ENCODE peak calls at places on chromosomes 13 and 19, in eight cellular contexts. A, Q, S, B, W, R, L and Z are unnamed samples.

GRCh38 chr13:99605417-99606321 is 104.4 kb downstream of the TM9SF2 start:
- DNase-seq in A (peak), Q (peak), S (peak), B (peak), W (peak), R (no peak), L (peak), Z (no peak)

GRCh38 chr13:24906268-24906667 is 142.3 kb downstream of the RNF17 start:
- DNase-seq in A (no peak), Q (no peak), S (no peak), B (no peak), W (no peak), R (no peak), L (no peak), Z (no peak)

GRCh38 chr19:11421607-11422098 is 2.5 kb upstream of the RGL3 start:
- DNase-seq in A (peak), Q (no peak), S (no peak), B (peak), W (no peak), R (no peak), L (no peak), Z (no peak)

GRCh38 chr13:27200413-27201066 is 28.9 kb upstream of the USP12 start:
- DNase-seq in A (no peak), Q (no peak), S (no peak), B (no peak), W (no peak), R (no peak), L (no peak), Z (no peak)

GRCh38 chr19:49455729-49456128 is 2.7 kb downstream of the ALDH16A1 start:
- DNase-seq in A (no peak), Q (no peak), S (no peak), B (no peak), W (no peak), R (peak), L (no peak), Z (no peak)

GRCh38 chr19:3821857-3822364 is 35.7 kb upstream of the MATK start:
- DNase-seq in A (peak), Q (no peak), S (peak), B (peak), W (peak), R (peak), L (peak), Z (no peak)

GRCh38 chr13:33524086-33524485 is 238.5 kb upstream of the STARD13 start:
- DNase-seq in A (no peak), Q (no peak), S (no peak), B (no peak), W (no peak), R (peak), L (no peak), Z (no peak)

GRCh38 chr13:112448621-112449544 is 72.7 kb downstream of the SPACA7 start:
- DNase-seq in A (no peak), Q (no peak), S (no peak), B (no peak), W (peak), R (no peak), L (no peak), Z (peak)

GRCh38 chr19:56671613-56671994 is at the start of gene ZNF835:
- DNase-seq in A (peak), Q (peak), S (peak), B (peak), W (peak), R (peak), L (no peak), Z (no peak)

GRCh38 chr19:32373614-32374295 is 28.3 kb downstream of the ZNF507 start:
- DNase-seq in A (no peak), Q (peak), S (no peak), B (no peak), W (no peak), R (peak), L (no peak), Z (no peak)

GRCh38 chr19:9932835-9933234 is 3.5 kb downstream of the OLFM2 start:
- DNase-seq in A (no peak), Q (no peak), S (no peak), B (no peak), W (no peak), R (no peak), L (no peak), Z (no peak)

GRCh38 chr19:49932731-49933131 is 3.4 kb upstream of the NUP62 start:
- DNase-seq in A (no peak), Q (no peak), S (no peak), B (no peak), W (peak), R (no peak), L (no peak), Z (no peak)

GRCh38 chr19:31139871-31140505 is 209.2 kb downstream of the TSHZ3 start:
- DNase-seq in A (no peak), Q (peak), S (no peak), B (no peak), W (no peak), R (peak), L (no peak), Z (no peak)

GRCh38 chr19:35721374-35721773 is 3.6 kb downstream of the KMT2B start:
- DNase-seq in A (no peak), Q (no peak), S (no peak), B (no peak), W (no peak), R (no peak), L (no peak), Z (no peak)

GRCh38 chr19:8460516-8461298 is 15.9 kb downstream of the HNRNPM start:
- DNase-seq in A (no peak), Q (no peak), S (no peak), B (no peak), W (no peak), R (no peak), L (no peak), Z (no peak)

GRCh38 chr19:31520633-31521032 is 171.4 kb upstream of the TSHZ3 start:
- DNase-seq in A (no peak), Q (no peak), S (no peak), B (no peak), W (no peak), R (no peak), L (no peak), Z (no peak)

GRCh38 chr19:10718205-10719196 is 622 bp downstream of the DNM2 start:
- DNase-seq in A (peak), Q (no peak), S (no peak), B (peak), W (peak), R (peak), L (peak), Z (no peak)

GRCh38 chr13:84844473-84844872 is 954.7 kb downstream of the SLITRK6 start:
- DNase-seq in A (no peak), Q (no peak), S (no peak), B (no peak), W (no peak), R (peak), L (no peak), Z (no peak)

GRCh38 chr13:110625771-110626321 is 10.5 kb downstream of the NAXD start:
- DNase-seq in A (no peak), Q (no peak), S (no peak), B (no peak), W (no peak), R (no peak), L (peak), Z (no peak)

GRCh38 chr19:37370880-37371661 is at the start of gene ZNF527:
- DNase-seq in A (peak), Q (peak), S (peak), B (peak), W (peak), R (peak), L (peak), Z (peak)

GRCh38 chr19:3366104-3366760 is at the start of gene NFIC:
- DNase-seq in A (peak), Q (peak), S (no peak), B (peak), W (no peak), R (peak), L (peak), Z (no peak)